ENCODE peak calls at places on chromosome 10, in five cellular contexts. X is right lobe of liver, K is upper lobe of left lung, V is breast epithelium, R is heart left ventricle. L is an unnamed sample.

GRCh38 chr10:122034149-122034756 is 45.3 kb downstream of the TACC2 start:
- DNase-seq in X (no peak), K (no peak), V (no peak), R (no peak), L (peak; percentile 27)

GRCh38 chr10:109115179-109115578 is 808.1 kb downstream of the XPNPEP1 start:
- DNase-seq in X (no peak), K (no peak), V (no peak), R (no peak), L (no peak)

GRCh38 chr10:2508971-2509605 is 558.3 kb upstream of the PFKP start:
- DNase-seq in X (no peak), K (no peak), V (no peak), R (no peak), L (peak; percentile 2)

GRCh38 chr10:102729090-102730026 is 14.4 kb upstream of the WBP1L start:
- DNase-seq in X (peak; percentile 87), K (peak; percentile 94), V (peak; percentile 84), R (peak; percentile 88), L (peak; percentile 73)

GRCh38 chr10:62239994-62240393 is 28.6 kb downstream of the RTKN2 start:
- DNase-seq in X (no peak), K (no peak), V (no peak), R (no peak), L (no peak)

GRCh38 chr10:59878289-59878688 is 28.1 kb downstream of the CCDC6 start:
- DNase-seq in X (no peak), K (no peak), V (no peak), R (no peak), L (no peak)

GRCh38 chr10:95451568-95452524 is 109.3 kb downstream of the SORBS1 start:
- DNase-seq in X (no peak), K (no peak), V (no peak), R (no peak), L (no peak)

GRCh38 chr10:124736491-124737136 is 7.6 kb downstream of the FAM53B start:
- DNase-seq in X (peak; percentile 94), K (peak; percentile 82), V (no peak), R (peak; percentile 93), L (peak; percentile 74)

GRCh38 chr10:89535185-89536012 is at the start of gene SLC16A12:
- DNase-seq in X (no peak), K (peak; percentile 85), V (no peak), R (peak; percentile 47), L (no peak)

GRCh38 chr10:25142465-25142864 is 32.3 kb upstream of the GPR158 start:
- DNase-seq in X (no peak), K (no peak), V (no peak), R (no peak), L (no peak)

GRCh38 chr10:109308971-109309370 is 614.3 kb downstream of the XPNPEP1 start:
- DNase-seq in X (no peak), K (no peak), V (no peak), R (no peak), L (no peak)

GRCh38 chr10:123100030-123100762 is 35.6 kb upstream of the HMX3 start:
- DNase-seq in X (no peak), K (no peak), V (no peak), R (no peak), L (no peak)

DNA sequence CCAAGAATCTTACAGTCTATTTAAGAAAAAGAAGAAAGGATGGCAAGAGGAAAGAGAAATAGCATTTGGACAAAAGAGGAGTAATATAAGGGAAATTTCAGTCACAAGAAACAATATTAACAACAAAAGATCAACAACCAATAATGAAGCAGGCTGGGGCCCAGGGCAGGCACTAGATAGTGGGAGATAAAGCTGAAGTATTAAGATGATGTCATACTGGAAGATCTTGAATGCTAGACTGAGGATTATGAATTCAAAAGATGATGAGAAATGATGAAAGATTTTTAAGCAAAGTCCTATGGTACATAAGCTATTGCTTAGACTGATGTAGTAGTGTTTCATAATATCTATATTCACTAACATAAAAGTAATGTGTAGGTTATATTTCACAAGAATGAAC is 51.8 kb upstream of the SPOCK2 start:
- DNase-seq in X (no peak), K (no peak), V (no peak), R (no peak), L (no peak)
- TF ChIP-seq POLR2A in X (no peak), K (no peak), V (no peak), R (no peak), L (no peak)

GRCh38 chr10:5608608-5609270 is 57.7 kb downstream of the ASB13 start:
- DNase-seq in X (no peak), K (no peak), V (no peak), R (no peak), L (no peak)

GRCh38 chr10:5611899-5612680 is 54.3 kb downstream of the ASB13 start:
- DNase-seq in X (no peak), K (no peak), V (no peak), R (no peak), L (no peak)

GRCh38 chr10:5606864-5607263 is 59.5 kb downstream of the ASB13 start:
- DNase-seq in X (no peak), K (no peak), V (no peak), R (no peak), L (no peak)

GRCh38 chr10:5607594-5607993 is 58.8 kb downstream of the ASB13 start:
- DNase-seq in X (no peak), K (no peak), V (no peak), R (no peak), L (no peak)

DNA sequence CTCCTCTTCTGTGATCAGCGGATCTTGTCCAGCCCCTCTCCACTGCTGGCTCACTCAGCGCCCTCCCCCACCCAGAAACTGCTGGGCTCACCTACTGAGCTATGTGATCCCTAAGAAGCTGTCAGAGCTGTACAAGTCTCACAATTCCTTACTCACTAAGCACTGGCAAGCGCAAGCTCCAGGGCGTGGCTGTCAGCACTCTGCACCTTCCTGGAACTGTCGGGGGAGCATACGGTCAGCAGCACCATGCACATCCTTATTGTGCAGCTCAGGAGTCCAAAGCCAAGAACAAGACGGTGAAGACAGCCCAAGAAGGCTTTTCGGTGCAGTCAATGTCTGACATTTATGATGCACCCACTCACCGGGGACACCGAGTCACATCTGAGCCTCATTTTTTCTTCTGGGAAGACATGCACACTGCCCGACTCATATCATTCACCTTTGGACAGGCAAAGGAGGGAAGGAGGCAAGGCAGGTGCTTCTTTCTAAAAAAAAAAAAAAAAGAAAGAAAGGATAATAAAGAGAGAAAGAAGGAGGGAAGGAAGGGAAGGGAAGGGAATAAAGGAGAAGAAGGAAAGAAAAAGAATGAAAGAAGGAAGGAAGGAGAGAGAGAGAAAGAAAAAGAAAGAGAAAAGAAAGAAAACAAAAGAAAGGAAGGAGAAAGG is 56.3 kb downstream of the ASB13 start:
- DNase-seq in X (no peak), K (no peak), V (no peak), R (no peak), L (no peak)
- TF ChIP-seq POLR2A in X (no peak), K (no peak), V (no peak), R (no peak), L (no peak)

GRCh38 chr10:70494536-70494935 is 16.0 kb downstream of the PALD1 start:
- DNase-seq in X (no peak), K (no peak), V (no peak), R (no peak), L (no peak)

GRCh38 chr10:70493660-70494234 is 15.2 kb downstream of the PALD1 start:
- DNase-seq in X (no peak), K (no peak), V (no peak), R (no peak), L (no peak)

GRCh38 chr10:70490142-70490541 is 11.6 kb downstream of the PALD1 start:
- DNase-seq in X (no peak), K (no peak), V (no peak), R (no peak), L (no peak)

GRCh38 chr10:70492786-70493659 is 14.5 kb downstream of the PALD1 start:
- DNase-seq in X (no peak), K (no peak), V (no peak), R (no peak), L (no peak)

DNA sequence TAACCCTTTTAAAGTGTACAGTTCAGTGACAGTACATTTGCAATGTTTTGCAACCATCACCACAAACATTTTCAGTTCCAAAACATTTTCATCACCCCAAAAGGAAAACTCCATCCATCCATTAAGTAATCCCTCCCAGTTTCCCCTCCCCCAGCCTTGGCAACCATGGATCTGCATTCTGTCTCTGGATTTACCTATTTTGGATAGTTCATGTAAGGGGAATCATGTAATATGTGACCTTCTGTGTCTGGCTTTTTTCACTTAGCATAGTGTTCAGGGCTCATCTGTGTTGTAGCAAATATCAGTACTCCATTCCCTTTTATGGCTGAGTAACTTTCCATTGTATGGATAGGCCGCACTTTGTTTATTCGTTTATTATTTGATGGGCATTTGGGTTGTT is 13.0 kb downstream of the PALD1 start:
- DNase-seq in X (no peak), K (no peak), V (no peak), R (no peak), L (no peak)
- TF ChIP-seq POLR2A in X (no peak), K (no peak), V (no peak), R (no peak), L (no peak)

GRCh38 chr10:130631139-130631864 is 495.1 kb downstream of the GLRX3 start:
- DNase-seq in X (no peak), K (no peak), V (no peak), R (no peak), L (no peak)

GRCh38 chr10:130634796-130635195 is 498.6 kb downstream of the GLRX3 start:
- DNase-seq in X (no peak), K (no peak), V (no peak), R (no peak), L (no peak)

GRCh38 chr10:130637271-130637670 is 501.1 kb downstream of the GLRX3 start:
- DNase-seq in X (no peak), K (no peak), V (no peak), R (no peak), L (no peak)

GRCh38 chr10:130635528-130635927 is 499.3 kb downstream of the GLRX3 start:
- DNase-seq in X (no peak), K (no peak), V (no peak), R (no peak), L (no peak)

GRCh38 chr10:130636303-130636702 is 500.1 kb downstream of the GLRX3 start:
- DNase-seq in X (no peak), K (no peak), V (no peak), R (no peak), L (no peak)
- TF ChIP-seq POLR2A in X (no peak), K (no peak), V (no peak), R (no peak), L (no peak)

GRCh38 chr10:73742454-73742734 is 1.8 kb upstream of the SEC24C start:
- DNase-seq in X (no peak), K (no peak), V (no peak), R (no peak), L (no peak)
- TF ChIP-seq POLR2A in X (no peak), K (no peak), V (no peak), R (no peak), L (no peak)

GRCh38 chr10:72297968-72298773 is 24.4 kb downstream of the DDIT4 start:
- DNase-seq in X (peak; percentile 97), K (peak; percentile 96), V (peak; percentile 97), R (peak; percentile 99), L (peak; percentile 98)
- TF ChIP-seq POLR2A in X (peak; percentile 88), K (peak; percentile 97), V (peak; percentile 90), R (no peak), L (peak; percentile 72)

DNA sequence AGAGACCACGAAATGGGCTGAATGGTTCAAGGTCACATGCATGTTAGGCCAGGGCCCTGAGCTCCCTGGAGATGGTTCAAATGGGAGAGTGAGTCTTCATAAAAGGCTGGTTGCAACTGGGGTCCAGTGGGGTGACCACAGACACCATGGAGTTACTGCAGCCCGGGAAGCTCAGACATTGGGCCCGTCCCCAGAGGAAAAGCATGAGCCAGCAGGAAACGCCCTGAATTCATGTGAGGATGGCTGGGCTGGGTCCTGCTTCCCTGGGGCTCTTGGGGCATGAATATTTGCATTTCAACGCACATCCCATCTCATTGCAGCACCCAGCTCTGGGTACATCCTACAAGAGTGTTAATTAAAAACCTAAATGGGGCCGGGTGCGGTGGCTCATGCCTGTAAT is 549.0 kb downstream of the TCERG1L start:
- DNase-seq in X (peak; percentile 25), K (no peak), V (no peak), R (no peak), L (no peak)
- TF ChIP-seq POLR2A in X (no peak), K (no peak), V (no peak), R (no peak), L (no peak)